ENCODE peak calls at places on chromosomes 5 and 9, in six cellular contexts. One of them, this sample, is unnamed.

GRCh38 chr5:36689225-36689624 is 82.8 kb downstream of the SLC1A3 start:
- DNase-seq in mammary epithelial cell: peak; percentile 46
- DNase-seq in NT2/D1: no peak
- DNase-seq in Peyer's patch: no peak
- DNase-seq in neuronal stem cell: no peak
- DNase-seq in CD8-positive, alpha-beta memory T cell: no peak
- DNase-seq in this sample: no peak

GRCh38 chr9:129561594-129562281 is 59.2 kb downstream of the C9orf50 start:
- DNase-seq in mammary epithelial cell: no peak
- DNase-seq in CD8-positive, alpha-beta memory T cell: no peak
- DNase-seq in Peyer's patch: no peak
- DNase-seq in NT2/D1: no peak
- DNase-seq in neuronal stem cell: no peak
- DNase-seq in this sample: no peak

GRCh38 chr5:72028382-72028781 is 78.9 kb upstream of the MAP1B start:
- DNase-seq in CD8-positive, alpha-beta memory T cell: no peak
- DNase-seq in NT2/D1: no peak
- DNase-seq in mammary epithelial cell: no peak
- DNase-seq in Peyer's patch: no peak
- DNase-seq in neuronal stem cell: no peak
- DNase-seq in this sample: no peak

GRCh38 chr5:113217619-113218184 is 217.1 kb downstream of the TSSK1B start:
- DNase-seq in NT2/D1: no peak
- DNase-seq in Peyer's patch: no peak
- DNase-seq in CD8-positive, alpha-beta memory T cell: no peak
- DNase-seq in mammary epithelial cell: no peak
- DNase-seq in neuronal stem cell: no peak
- DNase-seq in this sample: no peak

GRCh38 chr5:102200861-102201260 is 95.2 kb downstream of the SLCO4C1 start:
- DNase-seq in CD8-positive, alpha-beta memory T cell: no peak
- DNase-seq in mammary epithelial cell: no peak
- DNase-seq in Peyer's patch: no peak
- DNase-seq in NT2/D1: no peak
- DNase-seq in neuronal stem cell: no peak
- DNase-seq in this sample: no peak

GRCh38 chr5:72070519-72070918 is 36.8 kb upstream of the MAP1B start:
- DNase-seq in CD8-positive, alpha-beta memory T cell: no peak
- DNase-seq in neuronal stem cell: no peak
- DNase-seq in NT2/D1: no peak
- DNase-seq in mammary epithelial cell: no peak
- DNase-seq in Peyer's patch: no peak
- DNase-seq in this sample: no peak

GRCh38 chr5:167688331-167688730 is 603.1 kb upstream of the WWC1 start:
- DNase-seq in mammary epithelial cell: no peak
- DNase-seq in neuronal stem cell: no peak
- DNase-seq in CD8-positive, alpha-beta memory T cell: no peak
- DNase-seq in NT2/D1: no peak
- DNase-seq in Peyer's patch: no peak
- DNase-seq in this sample: no peak

GRCh38 chr9:104276709-104277245 is 182.7 kb downstream of the SMC2 start:
- DNase-seq in NT2/D1: no peak
- DNase-seq in CD8-positive, alpha-beta memory T cell: no peak
- DNase-seq in Peyer's patch: no peak
- DNase-seq in neuronal stem cell: no peak
- DNase-seq in mammary epithelial cell: peak; percentile 58
- DNase-seq in this sample: no peak

GRCh38 chr5:103774736-103775135 is 212.1 kb upstream of the NUDT12 start:
- DNase-seq in CD8-positive, alpha-beta memory T cell: no peak
- DNase-seq in mammary epithelial cell: peak; percentile 5
- DNase-seq in neuronal stem cell: no peak
- DNase-seq in NT2/D1: no peak
- DNase-seq in Peyer's patch: no peak
- DNase-seq in this sample: no peak

GRCh38 chr5:15946026-15946425 is 233.6 kb downstream of the MARCHF11 start:
- DNase-seq in CD8-positive, alpha-beta memory T cell: no peak
- DNase-seq in NT2/D1: no peak
- DNase-seq in neuronal stem cell: no peak
- DNase-seq in mammary epithelial cell: no peak
- DNase-seq in Peyer's patch: no peak
- DNase-seq in this sample: no peak

GRCh38 chr5:108681079-108681921 is 66.4 kb upstream of the FER start:
- DNase-seq in Peyer's patch: no peak
- DNase-seq in mammary epithelial cell: peak; percentile 56
- DNase-seq in CD8-positive, alpha-beta memory T cell: peak; percentile 31
- DNase-seq in NT2/D1: peak; percentile 32
- DNase-seq in neuronal stem cell: peak; percentile 35
- DNase-seq in this sample: peak; percentile 74

GRCh38 chr5:172450861-172451695 is 3.2 kb downstream of the SH3PXD2B start:
- DNase-seq in NT2/D1: no peak
- DNase-seq in CD8-positive, alpha-beta memory T cell: peak; percentile 16
- DNase-seq in neuronal stem cell: no peak
- DNase-seq in mammary epithelial cell: no peak
- DNase-seq in Peyer's patch: no peak
- DNase-seq in this sample: peak; percentile 43

GRCh38 chr5:76082790-76083554 is at the start of gene SV2C:
- DNase-seq in neuronal stem cell: peak; percentile 47
- DNase-seq in NT2/D1: no peak
- DNase-seq in mammary epithelial cell: peak; percentile 21
- DNase-seq in Peyer's patch: no peak
- DNase-seq in CD8-positive, alpha-beta memory T cell: no peak
- DNase-seq in this sample: peak; percentile 57

GRCh38 chr9:113516840-113517577 is 53.5 kb downstream of the RGS3 start:
- DNase-seq in CD8-positive, alpha-beta memory T cell: peak; percentile 78
- DNase-seq in NT2/D1: no peak
- DNase-seq in neuronal stem cell: no peak
- DNase-seq in Peyer's patch: peak; percentile 68
- DNase-seq in mammary epithelial cell: no peak
- DNase-seq in this sample: peak; percentile 76

GRCh38 chr5:173498286-173498685 is 118.2 kb downstream of the BOD1 start:
- DNase-seq in CD8-positive, alpha-beta memory T cell: no peak
- DNase-seq in mammary epithelial cell: no peak
- DNase-seq in NT2/D1: no peak
- DNase-seq in neuronal stem cell: peak; percentile 9
- DNase-seq in Peyer's patch: no peak
- DNase-seq in this sample: no peak

GRCh38 chr5:34847056-34847455 is 8.1 kb downstream of the TTC23L start:
- DNase-seq in Peyer's patch: no peak
- DNase-seq in neuronal stem cell: no peak
- DNase-seq in CD8-positive, alpha-beta memory T cell: no peak
- DNase-seq in mammary epithelial cell: no peak
- DNase-seq in NT2/D1: no peak
- DNase-seq in this sample: no peak

GRCh38 chr5:115543931-115544370 is 624 bp downstream of the FEM1C start:
- DNase-seq in mammary epithelial cell: peak; percentile 61
- DNase-seq in CD8-positive, alpha-beta memory T cell: peak; percentile 62
- DNase-seq in Peyer's patch: peak; percentile 59
- DNase-seq in neuronal stem cell: peak; percentile 31
- DNase-seq in NT2/D1: no peak
- DNase-seq in this sample: peak; percentile 66

GRCh38 chr5:148382961-148383360 is 797 bp upstream of the FBXO38 start:
- DNase-seq in NT2/D1: no peak
- DNase-seq in neuronal stem cell: no peak
- DNase-seq in mammary epithelial cell: peak; percentile 11
- DNase-seq in CD8-positive, alpha-beta memory T cell: no peak
- DNase-seq in Peyer's patch: no peak
- DNase-seq in this sample: no peak

GRCh38 chr9:93057024-93057702 is 1.3 kb upstream of the SUSD3 start:
- DNase-seq in mammary epithelial cell: no peak
- DNase-seq in CD8-positive, alpha-beta memory T cell: no peak
- DNase-seq in neuronal stem cell: no peak
- DNase-seq in NT2/D1: no peak
- DNase-seq in Peyer's patch: no peak
- DNase-seq in this sample: no peak

GRCh38 chr9:13354733-13355132 is 75.2 kb upstream of the MPDZ start:
- DNase-seq in NT2/D1: no peak
- DNase-seq in neuronal stem cell: no peak
- DNase-seq in mammary epithelial cell: peak; percentile 15
- DNase-seq in Peyer's patch: no peak
- DNase-seq in CD8-positive, alpha-beta memory T cell: no peak
- DNase-seq in this sample: no peak

GRCh38 chr9:127975376-127976315 is 5.1 kb downstream of the EEIG1 start:
- DNase-seq in Peyer's patch: no peak
- DNase-seq in CD8-positive, alpha-beta memory T cell: no peak
- DNase-seq in neuronal stem cell: no peak
- DNase-seq in NT2/D1: no peak
- DNase-seq in mammary epithelial cell: no peak
- DNase-seq in this sample: no peak

GRCh38 chr9:101453776-101454570 is 18.4 kb upstream of the ALDOB start:
- DNase-seq in CD8-positive, alpha-beta memory T cell: no peak
- DNase-seq in Peyer's patch: no peak
- DNase-seq in mammary epithelial cell: no peak
- DNase-seq in NT2/D1: no peak
- DNase-seq in neuronal stem cell: no peak
- DNase-seq in this sample: no peak

GRCh38 chr5:90982576-90982975 is 400.5 kb downstream of the ARRDC3 start:
- DNase-seq in CD8-positive, alpha-beta memory T cell: no peak
- DNase-seq in Peyer's patch: no peak
- DNase-seq in NT2/D1: no peak
- DNase-seq in neuronal stem cell: no peak
- DNase-seq in mammary epithelial cell: no peak
- DNase-seq in this sample: no peak

GRCh38 chr9:11163843-11164242 is 551.0 kb upstream of the PTPRD start:
- DNase-seq in Peyer's patch: no peak
- DNase-seq in NT2/D1: no peak
- DNase-seq in CD8-positive, alpha-beta memory T cell: no peak
- DNase-seq in neuronal stem cell: no peak
- DNase-seq in mammary epithelial cell: no peak
- DNase-seq in this sample: no peak

GRCh38 chr5:31674371-31674770 is 35.4 kb downstream of the PDZD2 start:
- DNase-seq in neuronal stem cell: no peak
- DNase-seq in NT2/D1: no peak
- DNase-seq in Peyer's patch: no peak
- DNase-seq in CD8-positive, alpha-beta memory T cell: no peak
- DNase-seq in mammary epithelial cell: no peak
- DNase-seq in this sample: no peak

GRCh38 chr5:127358782-127359181 is 68.2 kb downstream of the MEGF10 start:
- DNase-seq in neuronal stem cell: no peak
- DNase-seq in mammary epithelial cell: no peak
- DNase-seq in CD8-positive, alpha-beta memory T cell: no peak
- DNase-seq in Peyer's patch: no peak
- DNase-seq in NT2/D1: no peak
- DNase-seq in this sample: no peak

GRCh38 chr5:176618783-176619182 is 8.8 kb upstream of the GPRIN1 start:
- DNase-seq in CD8-positive, alpha-beta memory T cell: no peak
- DNase-seq in mammary epithelial cell: no peak
- DNase-seq in NT2/D1: no peak
- DNase-seq in Peyer's patch: no peak
- DNase-seq in neuronal stem cell: no peak
- DNase-seq in this sample: no peak
- H3K4me3 ChIP-seq in CD8-positive, alpha-beta memory T cell: no peak overlapping the region
- H3K4me3 ChIP-seq in mammary epithelial cell: no peak overlapping the region
- H3K4me3 ChIP-seq in NT2/D1: peak overlapping the region; percentile 22
- H3K4me3 ChIP-seq in Peyer's patch: peak overlapping the region; percentile 7
- H3K4me3 ChIP-seq in neuronal stem cell: peak overlapping the region; percentile 60
- H3K4me3 ChIP-seq in this sample: no peak overlapping the region

GRCh38 chr5:483434-484184 is 40.6 kb downstream of the EXOC3 start:
- DNase-seq in CD8-positive, alpha-beta memory T cell: no peak
- DNase-seq in NT2/D1: no peak
- DNase-seq in Peyer's patch: no peak
- DNase-seq in neuronal stem cell: no peak
- DNase-seq in mammary epithelial cell: no peak
- DNase-seq in this sample: no peak
- H3K4me1 ChIP-seq in CD8-positive, alpha-beta memory T cell: peaks cover 4% of the 10 kb centered on the region
- H3K4me1 ChIP-seq in NT2/D1: peaks cover 2% of the 10 kb centered on the region
- H3K4me1 ChIP-seq in Peyer's patch: no peaks in the 10 kb centered on the region
- H3K4me1 ChIP-seq in neuronal stem cell: no peaks in the 10 kb centered on the region
- H3K4me1 ChIP-seq in mammary epithelial cell: no peaks in the 10 kb centered on the region
- H3K4me1 ChIP-seq in this sample: peaks cover 4% of the 10 kb centered on the region

GRCh38 chr5:139253115-139253514 is 40.4 kb upstream of the MATR3 start:
- DNase-seq in mammary epithelial cell: no peak
- DNase-seq in CD8-positive, alpha-beta memory T cell: no peak
- DNase-seq in neuronal stem cell: no peak
- DNase-seq in Peyer's patch: no peak
- DNase-seq in NT2/D1: no peak
- DNase-seq in this sample: no peak

GRCh38 chr5:139256820-139257219 is 36.7 kb upstream of the MATR3 start:
- DNase-seq in Peyer's patch: no peak
- DNase-seq in NT2/D1: no peak
- DNase-seq in CD8-positive, alpha-beta memory T cell: no peak
- DNase-seq in neuronal stem cell: no peak
- DNase-seq in mammary epithelial cell: no peak
- DNase-seq in this sample: no peak

GRCh38 chr5:139248826-139249453 is 44.6 kb upstream of the MATR3 start:
- DNase-seq in NT2/D1: no peak
- DNase-seq in mammary epithelial cell: no peak
- DNase-seq in CD8-positive, alpha-beta memory T cell: no peak
- DNase-seq in Peyer's patch: no peak
- DNase-seq in neuronal stem cell: no peak
- DNase-seq in this sample: no peak

GRCh38 chr5:139251281-139251687 is 42.3 kb upstream of the MATR3 start:
- DNase-seq in NT2/D1: no peak
- DNase-seq in Peyer's patch: peak; percentile 44
- DNase-seq in neuronal stem cell: no peak
- DNase-seq in mammary epithelial cell: no peak
- DNase-seq in CD8-positive, alpha-beta memory T cell: peak; percentile 15
- DNase-seq in this sample: peak; percentile 53

GRCh38 chr5:139251695-139252288 is 41.7 kb upstream of the MATR3 start:
- DNase-seq in NT2/D1: no peak
- DNase-seq in neuronal stem cell: no peak
- DNase-seq in Peyer's patch: no peak
- DNase-seq in CD8-positive, alpha-beta memory T cell: no peak
- DNase-seq in mammary epithelial cell: no peak
- DNase-seq in this sample: no peak
- H3K36me3 ChIP-seq in NT2/D1: no peaks in the 10 kb centered on the region
- H3K36me3 ChIP-seq in neuronal stem cell: no peaks in the 10 kb centered on the region
- H3K36me3 ChIP-seq in Peyer's patch: no peaks in the 10 kb centered on the region
- H3K36me3 ChIP-seq in CD8-positive, alpha-beta memory T cell: no peaks in the 10 kb centered on the region
- H3K36me3 ChIP-seq in mammary epithelial cell: no peaks in the 10 kb centered on the region
- H3K36me3 ChIP-seq in this sample: no peaks in the 10 kb centered on the region

GRCh38 chr9:126783958-126784357 is 20.9 kb upstream of the ZBTB43 start:
- DNase-seq in mammary epithelial cell: no peak
- DNase-seq in CD8-positive, alpha-beta memory T cell: no peak
- DNase-seq in neuronal stem cell: no peak
- DNase-seq in Peyer's patch: no peak
- DNase-seq in NT2/D1: no peak
- DNase-seq in this sample: no peak
- H3K4me3 ChIP-seq in mammary epithelial cell: no peak overlapping the region
- H3K4me3 ChIP-seq in CD8-positive, alpha-beta memory T cell: no peak overlapping the region
- H3K4me3 ChIP-seq in neuronal stem cell: no peak overlapping the region
- H3K4me3 ChIP-seq in Peyer's patch: no peak overlapping the region
- H3K4me3 ChIP-seq in NT2/D1: no peak overlapping the region
- H3K4me3 ChIP-seq in this sample: no peak overlapping the region